ENCODE peak calls at places on chromosomes 16 and 17, in eight cellular contexts. Z, F, A, W, N, G, J and V are unnamed samples.

GRCh38 chr17:60391419-60392041 is 403 bp downstream of the USP32 start:
- DNase-seq in Z (peak), F (no peak), A (no peak), W (peak), N (peak), G (no peak), J (peak), V (no peak)

GRCh38 chr17:15892679-15893332 is 52.1 kb upstream of the ADORA2B start:
- DNase-seq in Z (no peak), F (no peak), A (no peak), W (no peak), N (no peak), G (no peak), J (no peak), V (no peak)

GRCh38 chr16:7345423-7345822 is 12.8 kb downstream of the RBFOX1 start:
- DNase-seq in Z (no peak), F (no peak), A (no peak), W (no peak), N (no peak), G (no peak), J (no peak), V (no peak)

GRCh38 chr17:82399030-82399429 is 19.1 kb upstream of the HEXD start:
- DNase-seq in Z (no peak), F (peak), A (no peak), W (peak), N (no peak), G (no peak), J (peak), V (no peak)

GRCh38 chr16:82990155-82990554 is 363.4 kb downstream of the CDH13 start:
- DNase-seq in Z (no peak), F (peak), A (no peak), W (no peak), N (no peak), G (no peak), J (peak), V (no peak)

GRCh38 chr17:39118674-39119419 is 32.6 kb downstream of the PLXDC1 start:
- DNase-seq in Z (no peak), F (no peak), A (no peak), W (no peak), N (no peak), G (no peak), J (no peak), V (no peak)

GRCh38 chr16:1744338-1744840 is 27.0 kb downstream of the NME3 start:
- DNase-seq in Z (no peak), F (no peak), A (no peak), W (no peak), N (no peak), G (no peak), J (no peak), V (no peak)

GRCh38 chr17:17144061-17144460 is 62.1 kb downstream of the PLD6 start:
- DNase-seq in Z (no peak), F (no peak), A (no peak), W (no peak), N (no peak), G (no peak), J (no peak), V (no peak)

GRCh38 chr17:49387374-49388289 is 25.6 kb upstream of the ZNF652 start:
- DNase-seq in Z (no peak), F (no peak), A (no peak), W (no peak), N (no peak), G (no peak), J (no peak), V (no peak)

GRCh38 chr17:29597361-29598172 is 4.6 kb downstream of the ANKRD13B start:
- DNase-seq in Z (no peak), F (no peak), A (no peak), W (no peak), N (no peak), G (no peak), J (no peak), V (no peak)

GRCh38 chr17:82301300-82301915 is 16.0 kb downstream of the CD7 start:
- DNase-seq in Z (no peak), F (no peak), A (no peak), W (no peak), N (no peak), G (no peak), J (no peak), V (no peak)

GRCh38 chr17:60249517-60249826 is 99.7 kb downstream of the CA4 start:
- DNase-seq in Z (no peak), F (no peak), A (no peak), W (no peak), N (no peak), G (no peak), J (peak), V (no peak)

GRCh38 chr16:71919033-71919432 is 23.7 kb downstream of the IST1 start:
- DNase-seq in Z (no peak), F (no peak), A (no peak), W (no peak), N (no peak), G (no peak), J (no peak), V (no peak)

GRCh38 chr17:17944253-17944652 is 27.9 kb downstream of the TOM1L2 start:
- DNase-seq in Z (no peak), F (no peak), A (no peak), W (no peak), N (no peak), G (no peak), J (no peak), V (no peak)

GRCh38 chr17:81101614-81102306 is 63.5 kb upstream of the PVALEF start:
- DNase-seq in Z (peak), F (peak), A (peak), W (peak), N (peak), G (peak), J (peak), V (peak)

GRCh38 chr17:79936661-79937434 is 97.6 kb upstream of the CBX4 start:
- DNase-seq in Z (no peak), F (no peak), A (no peak), W (no peak), N (no peak), G (no peak), J (no peak), V (no peak)

GRCh38 chr16:2969545-2970521 is 685 bp downstream of the PAQR4 start:
- DNase-seq in Z (peak), F (peak), A (no peak), W (peak), N (peak), G (no peak), J (peak), V (peak)